ENCODE peak calls at places on chromosomes 2 and 18, in seven cellular contexts. Z is iPS-NIHi11, M is GM23248, T is NCI-H345, N is myocyte, L is left lung, Y is non-pigmented ciliary epithelial cell. A is an unnamed sample.

GRCh38 chr2:235541016-235541415 is 47.2 kb downstream of the AGAP1 start:
- DNase-seq in Z (no peak), M (no peak), T (no peak), N (no peak), L (no peak), Y (no peak), A (no peak)

GRCh38 chr2:6602471-6602870 is 263.2 kb downstream of the CMPK2 start:
- DNase-seq in Z (no peak), M (no peak), T (no peak), N (no peak), L (no peak), Y (no peak), A (no peak)

GRCh38 chr2:233213975-233214374 is 37.5 kb upstream of the ATG16L1 start:
- DNase-seq in Z (no peak), M (no peak), T (no peak), N (no peak), L (no peak), Y (no peak), A (no peak)

GRCh38 chr2:20106746-20107145 is 55.3 kb upstream of the LAPTM4A start:
- DNase-seq in Z (peak), M (no peak), T (peak), N (no peak), L (peak), Y (no peak), A (no peak)

GRCh38 chr2:234497592-234498023 is 727 bp upstream of the ARL4C start:
- DNase-seq in Z (no peak), M (no peak), T (no peak), N (no peak), L (no peak), Y (no peak), A (no peak)

GRCh38 chr2:110204408-110205385 is at the start of gene NPHP1:
- DNase-seq in Z (peak), M (peak), T (peak), N (peak), L (peak), Y (no peak), A (peak)

GRCh38 chr2:177783091-177783490 is 289.5 kb downstream of the PDE11A start:
- DNase-seq in Z (no peak), M (no peak), T (no peak), N (no peak), L (no peak), Y (no peak), A (no peak)

GRCh38 chr18:773980-774624 is 37.9 kb downstream of the YES1 start:
- DNase-seq in Z (no peak), M (no peak), T (no peak), N (no peak), L (no peak), Y (no peak), A (no peak)

A was measured in cerebellum.